ENCODE peak calls at places on chromosomes 11 and 22, in eight cellular contexts. One of them, this sample, is unnamed.
A peak's percentile ranks its signal among the peaks of the same experiment; 100 is the strongest.

GRCh38 chr22:37802310-37803194 is 5.2 kb upstream of the GCAT start:
- DNase-seq in germinal center: no peak
- DNase-seq in osteocyte: no peak
- DNase-seq in HTR-8/SVneo: no peak
- DNase-seq in Peyer's patch: peak; percentile 75
- DNase-seq in type B pancreatic cell: no peak
- DNase-seq in T-cell: no peak
- DNase-seq in T follicular helper cell: no peak
- DNase-seq in this sample: no peak

GRCh38 chr11:122758974-122759373 is 79.3 kb upstream of the CRTAM start:
- DNase-seq in germinal center: no peak
- DNase-seq in osteocyte: no peak
- DNase-seq in HTR-8/SVneo: no peak
- DNase-seq in Peyer's patch: no peak
- DNase-seq in type B pancreatic cell: no peak
- DNase-seq in T-cell: no peak
- DNase-seq in T follicular helper cell: no peak
- DNase-seq in this sample: no peak

GRCh38 chr11:72676874-72677341 is 2.7 kb upstream of the PDE2A start:
- DNase-seq in germinal center: peak; percentile 79
- DNase-seq in osteocyte: peak; percentile 87
- DNase-seq in HTR-8/SVneo: peak; percentile 79
- DNase-seq in Peyer's patch: peak; percentile 73
- DNase-seq in type B pancreatic cell: peak; percentile 82
- DNase-seq in T-cell: peak; percentile 57
- DNase-seq in T follicular helper cell: peak; percentile 50
- DNase-seq in this sample: peak; percentile 49

GRCh38 chr11:19560156-19560555 is 152.5 kb upstream of the NAV2 start:
- DNase-seq in germinal center: no peak
- DNase-seq in osteocyte: peak; percentile 53
- DNase-seq in HTR-8/SVneo: no peak
- DNase-seq in Peyer's patch: no peak
- DNase-seq in type B pancreatic cell: no peak
- DNase-seq in T-cell: no peak
- DNase-seq in T follicular helper cell: no peak
- DNase-seq in this sample: no peak

GRCh38 chr11:72712876-72713275 is 38.7 kb upstream of the PDE2A start:
- DNase-seq in germinal center: no peak
- DNase-seq in osteocyte: no peak
- DNase-seq in HTR-8/SVneo: no peak
- DNase-seq in Peyer's patch: no peak
- DNase-seq in type B pancreatic cell: no peak
- DNase-seq in T-cell: no peak
- DNase-seq in T follicular helper cell: no peak
- DNase-seq in this sample: no peak

GRCh38 chr11:114236829-114237228 is 59.4 kb upstream of the NNMT start:
- DNase-seq in germinal center: no peak
- DNase-seq in osteocyte: no peak
- DNase-seq in HTR-8/SVneo: no peak
- DNase-seq in Peyer's patch: no peak
- DNase-seq in type B pancreatic cell: no peak
- DNase-seq in T-cell: no peak
- DNase-seq in T follicular helper cell: no peak
- DNase-seq in this sample: no peak

GRCh38 chr22:18935889-18936529 is at the start of gene PRODH:
- DNase-seq in germinal center: no peak
- DNase-seq in osteocyte: no peak
- DNase-seq in HTR-8/SVneo: no peak
- DNase-seq in Peyer's patch: no peak
- DNase-seq in type B pancreatic cell: no peak
- DNase-seq in T-cell: no peak
- DNase-seq in T follicular helper cell: no peak
- DNase-seq in this sample: no peak

GRCh38 chr11:65315204-65315865 is 669 bp downstream of the CDC42EP2 start:
- DNase-seq in germinal center: peak; percentile 83
- DNase-seq in osteocyte: peak; percentile 95
- DNase-seq in HTR-8/SVneo: peak; percentile 75
- DNase-seq in Peyer's patch: peak; percentile 90
- DNase-seq in type B pancreatic cell: peak; percentile 92
- DNase-seq in T-cell: peak; percentile 68
- DNase-seq in T follicular helper cell: peak; percentile 64
- DNase-seq in this sample: peak; percentile 77

GRCh38 chr11:6626971-6627761 is 7.9 kb upstream of the TPP1 start:
- DNase-seq in germinal center: no peak
- DNase-seq in osteocyte: no peak
- DNase-seq in HTR-8/SVneo: no peak
- DNase-seq in Peyer's patch: no peak
- DNase-seq in type B pancreatic cell: peak; percentile 63
- DNase-seq in T-cell: no peak
- DNase-seq in T follicular helper cell: no peak
- DNase-seq in this sample: no peak

GRCh38 chr11:86244063-86244521 is 461 bp upstream of the EED start:
- DNase-seq in germinal center: peak; percentile 90
- DNase-seq in osteocyte: peak; percentile 94
- DNase-seq in HTR-8/SVneo: peak; percentile 92
- DNase-seq in Peyer's patch: peak; percentile 94
- DNase-seq in type B pancreatic cell: peak; percentile 88
- DNase-seq in T-cell: peak; percentile 81
- DNase-seq in T follicular helper cell: peak; percentile 84
- DNase-seq in this sample: peak; percentile 85

GRCh38 chr11:128473631-128474030 is 113.7 kb downstream of the ETS1 start:
- DNase-seq in germinal center: no peak
- DNase-seq in osteocyte: no peak
- DNase-seq in HTR-8/SVneo: no peak
- DNase-seq in Peyer's patch: peak; percentile 78
- DNase-seq in type B pancreatic cell: no peak
- DNase-seq in T-cell: no peak
- DNase-seq in T follicular helper cell: no peak
- DNase-seq in this sample: no peak

GRCh38 chr11:86896486-86896885 is 58.7 kb downstream of the FZD4 start:
- DNase-seq in germinal center: no peak
- DNase-seq in osteocyte: no peak
- DNase-seq in HTR-8/SVneo: no peak
- DNase-seq in Peyer's patch: no peak
- DNase-seq in type B pancreatic cell: no peak
- DNase-seq in T-cell: no peak
- DNase-seq in T follicular helper cell: no peak
- DNase-seq in this sample: no peak

GRCh38 chr22:32579533-32580220 is 105.1 kb downstream of the FBXO7 start:
- DNase-seq in germinal center: no peak
- DNase-seq in osteocyte: no peak
- DNase-seq in HTR-8/SVneo: no peak
- DNase-seq in Peyer's patch: no peak
- DNase-seq in type B pancreatic cell: no peak
- DNase-seq in T-cell: no peak
- DNase-seq in T follicular helper cell: no peak
- DNase-seq in this sample: no peak

GRCh38 chr11:132632641-132633124 is 899.6 kb downstream of the OPCML start:
- DNase-seq in germinal center: no peak
- DNase-seq in osteocyte: no peak
- DNase-seq in HTR-8/SVneo: peak; percentile 71
- DNase-seq in Peyer's patch: no peak
- DNase-seq in type B pancreatic cell: no peak
- DNase-seq in T-cell: no peak
- DNase-seq in T follicular helper cell: no peak
- DNase-seq in this sample: no peak

GRCh38 chr11:65293909-65294381 is 20.7 kb upstream of the CDC42EP2 start:
- DNase-seq in germinal center: no peak
- DNase-seq in osteocyte: no peak
- DNase-seq in HTR-8/SVneo: no peak
- DNase-seq in Peyer's patch: peak; percentile 62
- DNase-seq in type B pancreatic cell: no peak
- DNase-seq in T-cell: no peak
- DNase-seq in T follicular helper cell: no peak
- DNase-seq in this sample: no peak

GRCh38 chr11:1878134-1879031 is 13.3 kb downstream of the PRR33 start:
- DNase-seq in germinal center: no peak
- DNase-seq in osteocyte: no peak
- DNase-seq in HTR-8/SVneo: no peak
- DNase-seq in Peyer's patch: peak; percentile 37
- DNase-seq in type B pancreatic cell: no peak
- DNase-seq in T-cell: no peak
- DNase-seq in T follicular helper cell: no peak
- DNase-seq in this sample: no peak

GRCh38 chr11:19606856-19607655 is 105.6 kb upstream of the NAV2 start:
- DNase-seq in germinal center: no peak
- DNase-seq in osteocyte: no peak
- DNase-seq in HTR-8/SVneo: no peak
- DNase-seq in Peyer's patch: no peak
- DNase-seq in type B pancreatic cell: no peak
- DNase-seq in T-cell: no peak
- DNase-seq in T follicular helper cell: no peak
- DNase-seq in this sample: no peak

GRCh38 chr11:73577496-73577917 is 20.4 kb downstream of the FAM168A start:
- DNase-seq in germinal center: no peak
- DNase-seq in osteocyte: no peak
- DNase-seq in HTR-8/SVneo: no peak
- DNase-seq in Peyer's patch: no peak
- DNase-seq in type B pancreatic cell: no peak
- DNase-seq in T-cell: no peak
- DNase-seq in T follicular helper cell: no peak
- DNase-seq in this sample: no peak

GRCh38 chr22:21445437-21446127 is 21.6 kb upstream of the TMEM191C start:
- DNase-seq in germinal center: no peak
- DNase-seq in osteocyte: peak; percentile 83
- DNase-seq in HTR-8/SVneo: no peak
- DNase-seq in Peyer's patch: peak; percentile 36
- DNase-seq in type B pancreatic cell: peak; percentile 64
- DNase-seq in T-cell: no peak
- DNase-seq in T follicular helper cell: no peak
- DNase-seq in this sample: no peak

GRCh38 chr22:47102648-47103047 is 340.2 kb downstream of the TBC1D22A start:
- DNase-seq in germinal center: no peak
- DNase-seq in osteocyte: peak; percentile 21
- DNase-seq in HTR-8/SVneo: no peak
- DNase-seq in Peyer's patch: no peak
- DNase-seq in type B pancreatic cell: no peak
- DNase-seq in T-cell: no peak
- DNase-seq in T follicular helper cell: no peak
- DNase-seq in this sample: no peak

GRCh38 chr11:101401245-101401644 is 182.6 kb downstream of the TRPC6 start:
- DNase-seq in germinal center: no peak
- DNase-seq in osteocyte: no peak
- DNase-seq in HTR-8/SVneo: no peak
- DNase-seq in Peyer's patch: no peak
- DNase-seq in type B pancreatic cell: no peak
- DNase-seq in T-cell: no peak
- DNase-seq in T follicular helper cell: no peak
- DNase-seq in this sample: no peak

GRCh38 chr11:46006418-46007070 is 84.1 kb downstream of the LARGE2 start:
- DNase-seq in germinal center: peak; percentile 61
- DNase-seq in osteocyte: no peak
- DNase-seq in HTR-8/SVneo: peak; percentile 76
- DNase-seq in Peyer's patch: peak; percentile 53
- DNase-seq in type B pancreatic cell: no peak
- DNase-seq in T-cell: no peak
- DNase-seq in T follicular helper cell: no peak
- DNase-seq in this sample: peak; percentile 11

GRCh38 chr11:30244255-30244654 is 13.4 kb downstream of the FSHB start:
- DNase-seq in germinal center: no peak
- DNase-seq in osteocyte: no peak
- DNase-seq in HTR-8/SVneo: peak; percentile 35
- DNase-seq in Peyer's patch: no peak
- DNase-seq in type B pancreatic cell: no peak
- DNase-seq in T-cell: no peak
- DNase-seq in T follicular helper cell: no peak
- DNase-seq in this sample: no peak